ENCODE peak calls at places on chromosomes 13 and 19, in six cellular contexts. Y is breast epithelium, L is prostate gland, U is transverse colon, S is tibial nerve, D is heart left ventricle. E is an unnamed sample.

GRCh38 chr19:7894612-7895309 is 6.5 kb downstream of the LRRC8E start:
- DNase-seq in Y (no peak), L (peak), U (peak), S (no peak), D (no peak), E (no peak)

GRCh38 chr19:50020481-50020880 is 4.7 kb downstream of the VRK3 start:
- DNase-seq in Y (no peak), L (no peak), U (no peak), S (no peak), D (no peak), E (no peak)

GRCh38 chr19:35331551-35332214 is 2.7 kb downstream of the CD22 start:
- DNase-seq in Y (no peak), L (no peak), U (no peak), S (no peak), D (no peak), E (no peak)

GRCh38 chr19:8358948-8359347 is 5.0 kb upstream of the ANGPTL4 start:
- DNase-seq in Y (no peak), L (no peak), U (no peak), S (no peak), D (no peak), E (no peak)

GRCh38 chr13:113049981-113050380 is 55.6 kb upstream of the F7 start:
- DNase-seq in Y (no peak), L (no peak), U (no peak), S (no peak), D (no peak), E (no peak)

GRCh38 chr13:95300625-95301134 is 571 bp downstream of the ABCC4 start:
- DNase-seq in Y (no peak), L (peak), U (peak), S (peak), D (peak), E (no peak)

GRCh38 chr19:40381321-40381720 is 8.7 kb downstream of the HIPK4 start:
- DNase-seq in Y (no peak), L (no peak), U (no peak), S (no peak), D (no peak), E (no peak)

GRCh38 chr13:30963794-30964193 is 31.3 kb downstream of the TEX26 start:
- DNase-seq in Y (no peak), L (peak), U (peak), S (no peak), D (no peak), E (no peak)

GRCh38 chr13:37460211-37460610 is 138.4 kb downstream of the POSTN start:
- DNase-seq in Y (no peak), L (no peak), U (no peak), S (no peak), D (no peak), E (no peak)

GRCh38 chr19:55452381-55453325 is 8.8 kb downstream of the ISOC2 start:
- DNase-seq in Y (no peak), L (peak), U (peak), S (peak), D (peak), E (no peak)

GRCh38 chr13:44075113-44075512 is 195.4 kb downstream of the LACC1 start:
- DNase-seq in Y (no peak), L (peak), U (no peak), S (no peak), D (no peak), E (no peak)

GRCh38 chr13:21717817-21718216 is 46.9 kb downstream of the FGF9 start:
- DNase-seq in Y (peak), L (no peak), U (no peak), S (no peak), D (no peak), E (no peak)

GRCh38 chr13:87999141-87999765 is 328.1 kb downstream of the SLITRK5 start:
- DNase-seq in Y (no peak), L (no peak), U (no peak), S (no peak), D (no peak), E (no peak)

GRCh38 chr19:45376045-45376724 is 5.8 kb upstream of the ERCC2 start:
- DNase-seq in Y (peak), L (peak), U (no peak), S (peak), D (peak), E (no peak)

GRCh38 chr13:57632276-57633140 is 964 bp downstream of the PCDH17 start:
- DNase-seq in Y (no peak), L (no peak), U (no peak), S (no peak), D (peak), E (peak)

GRCh38 chr13:113837554-113838355 is 26.1 kb downstream of the GAS6 start:
- DNase-seq in Y (peak), L (peak), U (peak), S (peak), D (peak), E (peak)

GRCh38 chr13:31476753-31477152 is 262.6 kb upstream of the RXFP2 start:
- DNase-seq in Y (no peak), L (no peak), U (no peak), S (no peak), D (no peak), E (no peak)

GRCh38 chr13:101978546-101979315 is 423.1 kb downstream of the FGF14 start:
- DNase-seq in Y (no peak), L (no peak), U (no peak), S (no peak), D (peak), E (no peak)

GRCh38 chr13:101979825-101980224 is 422.0 kb downstream of the FGF14 start:
- DNase-seq in Y (no peak), L (no peak), U (no peak), S (no peak), D (no peak), E (no peak)

GRCh38 chr13:101986316-101986715 is 415.5 kb downstream of the FGF14 start:
- DNase-seq in Y (no peak), L (no peak), U (no peak), S (no peak), D (no peak), E (no peak)

GRCh38 chr13:101985321-101985720 is 416.5 kb downstream of the FGF14 start:
- DNase-seq in Y (no peak), L (no peak), U (no peak), S (no peak), D (no peak), E (no peak)

GRCh38 chr13:101982903-101983302 is 418.9 kb downstream of the FGF14 start:
- DNase-seq in Y (no peak), L (no peak), U (no peak), S (no peak), D (no peak), E (no peak)
- TF ChIP-seq POLR2A in Y (no peak), L (no peak), U (no peak), S (no peak), D (no peak), E (no peak)

DNA sequence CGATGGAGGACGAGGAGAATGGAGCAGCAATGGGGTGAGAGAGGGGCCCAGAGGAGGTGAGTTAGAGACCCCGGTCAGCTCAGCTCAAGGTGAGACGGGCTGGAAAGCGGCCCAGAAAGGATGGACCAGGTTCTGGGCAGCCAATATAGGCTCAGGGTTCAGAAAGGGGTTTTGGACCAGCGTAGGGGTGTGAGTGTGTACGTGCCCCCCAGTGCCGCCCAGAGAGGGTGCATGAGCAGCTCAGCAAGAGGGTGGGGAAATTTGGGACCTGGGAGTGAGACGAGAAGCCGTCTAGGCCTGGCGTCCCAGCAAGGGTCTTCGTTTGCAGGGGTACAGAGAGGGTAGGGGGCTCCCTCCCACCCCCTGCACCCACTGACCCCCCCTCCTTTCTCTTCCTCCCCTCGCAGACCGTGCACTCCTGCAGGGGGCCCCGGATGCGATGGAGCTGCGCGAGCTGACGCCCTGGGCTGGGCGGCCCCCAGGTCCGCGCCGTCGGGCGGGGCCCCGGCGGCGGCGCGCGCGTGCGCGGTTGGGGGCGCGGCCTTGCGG is 12.1 kb downstream of the FUT6 start:
- DNase-seq in Y (no peak), L (no peak), U (no peak), S (no peak), D (no peak), E (no peak)
- H3K27ac ChIP-seq in Y (peak), L (peak), U (peak), S (peak), D (no peak), E (peak)

GRCh38 chr19:2477732-2478191 is 1.8 kb downstream of the GADD45B start:
- DNase-seq in Y (no peak), L (peak), U (peak), S (no peak), D (peak), E (no peak)

GRCh38 chr19:2481466-2481865 is 5.5 kb downstream of the GADD45B start:
- DNase-seq in Y (no peak), L (no peak), U (no peak), S (no peak), D (no peak), E (no peak)

GRCh38 chr19:2478756-2479555 is 3.0 kb downstream of the GADD45B start:
- DNase-seq in Y (peak), L (peak), U (peak), S (peak), D (peak), E (peak)

GRCh38 chr19:2478324-2478755 is 2.4 kb downstream of the GADD45B start:
- DNase-seq in Y (peak), L (peak), U (peak), S (peak), D (peak), E (peak)

DNA sequence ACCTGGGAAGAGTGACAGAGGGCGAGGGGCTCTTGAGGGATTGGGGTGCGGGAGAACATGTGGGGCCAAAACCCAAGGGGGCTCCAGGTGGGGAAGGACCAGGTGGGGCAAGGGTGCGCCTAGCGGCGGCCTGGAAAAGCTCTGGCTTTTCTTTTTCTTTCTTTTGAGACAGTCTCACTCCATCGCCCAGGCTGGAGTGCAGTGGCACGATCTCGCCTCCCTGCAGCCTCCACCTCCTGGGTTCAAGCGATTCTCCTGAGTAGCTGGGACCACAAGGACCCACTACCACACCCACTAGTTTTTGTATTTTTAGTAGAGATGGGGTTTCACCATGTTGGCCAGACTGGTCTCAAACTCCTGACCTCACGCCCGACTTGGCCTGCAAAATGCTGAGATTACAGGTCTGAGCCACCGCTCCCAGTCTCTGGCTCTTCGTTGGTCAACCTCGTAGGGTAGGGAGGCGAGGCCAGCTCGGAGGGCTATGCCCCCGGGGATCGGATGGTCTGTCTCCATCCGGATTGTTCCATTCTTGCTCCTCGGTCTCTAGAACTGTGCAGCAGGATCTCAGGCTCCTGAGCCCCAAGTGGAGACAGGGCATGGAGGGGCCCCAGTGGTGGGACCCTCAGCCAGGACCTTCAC is 3.7 kb downstream of the GADD45B start:
- DNase-seq in Y (no peak), L (no peak), U (no peak), S (no peak), D (no peak), E (no peak)
- H3K4me3 ChIP-seq in Y (peak), L (peak), U (peak), S (no peak), D (peak), E (peak)

GRCh38 chr19:17216058-17216670 is 1.0 kb downstream of the USE1 start:
- DNase-seq in Y (no peak), L (no peak), U (no peak), S (no peak), D (no peak), E (no peak)

GRCh38 chr19:17214531-17215124 is 529 bp upstream of the USE1 start:
- DNase-seq in Y (no peak), L (no peak), U (no peak), S (no peak), D (no peak), E (no peak)

GRCh38 chr19:17211547-17212446 is 3.4 kb upstream of the USE1 start:
- DNase-seq in Y (no peak), L (no peak), U (no peak), S (no peak), D (no peak), E (no peak)

GRCh38 chr19:17215125-17215971 is at the start of gene USE1:
- DNase-seq in Y (peak), L (peak), U (peak), S (peak), D (peak), E (peak)

DNA sequence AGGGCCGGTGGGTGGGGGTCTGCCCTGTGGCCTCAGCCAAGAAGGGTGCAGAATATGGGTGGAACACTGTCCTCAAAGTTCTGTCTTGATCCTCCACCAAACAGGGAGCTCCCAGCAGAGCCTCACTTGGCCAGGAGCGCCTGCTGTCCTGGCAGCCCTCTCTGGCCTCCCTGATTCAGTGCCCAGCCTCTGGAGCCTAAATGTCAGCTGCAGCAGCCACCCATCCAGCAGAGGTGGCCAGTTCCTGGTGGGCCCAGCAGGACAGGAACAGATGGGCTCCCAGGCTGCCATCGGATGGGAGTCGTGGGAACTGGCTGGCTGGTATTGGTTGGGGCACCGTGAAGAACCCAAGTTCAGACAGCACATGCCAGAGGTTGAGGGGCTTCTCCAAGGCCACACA is 1.8 kb upstream of the USE1 start:
- DNase-seq in Y (no peak), L (no peak), U (no peak), S (no peak), D (no peak), E (no peak)
- TF ChIP-seq POLR2A in Y (no peak), L (no peak), U (no peak), S (no peak), D (no peak), E (no peak)

GRCh38 chr13:48094781-48095502 is at the start of gene MED4:
- DNase-seq in Y (peak), L (peak), U (peak), S (peak), D (peak), E (peak)
- H3K27ac ChIP-seq in Y (peak), L (peak), U (peak), S (peak), D (peak), E (peak)

DNA sequence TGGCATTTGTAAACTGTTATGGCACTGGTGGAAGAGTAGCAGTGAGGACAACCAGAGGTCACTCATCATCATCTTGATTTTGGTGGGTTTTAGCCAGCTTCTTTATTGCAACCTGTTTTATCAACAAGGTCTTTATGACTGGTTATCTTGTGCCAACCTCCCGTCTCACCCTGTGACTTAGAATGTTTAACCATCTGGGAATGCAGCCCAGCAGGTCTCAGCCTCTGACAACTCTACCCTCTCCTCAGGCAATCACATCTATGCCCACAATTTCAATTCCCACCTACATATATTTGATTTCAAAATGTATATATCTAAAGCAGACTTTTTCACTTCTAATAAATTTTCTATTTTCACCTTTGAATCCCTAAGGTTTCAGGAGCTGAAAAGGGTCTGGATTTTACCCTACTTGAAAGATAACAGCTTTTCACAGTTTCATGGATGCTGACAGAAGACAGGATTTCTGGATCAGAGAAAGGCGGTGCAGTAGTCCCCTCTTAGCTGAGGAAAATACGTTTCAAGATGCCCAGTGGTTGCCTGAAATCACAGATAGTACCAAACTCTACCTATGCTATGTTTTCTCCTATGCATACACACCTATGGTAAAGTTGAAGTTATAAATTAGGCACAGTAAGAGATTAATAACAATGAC is 1171.8 kb downstream of the DIAPH3 start:
- DNase-seq in Y (no peak), L (peak), U (no peak), S (no peak), D (no peak), E (no peak)
- H3K4me3 ChIP-seq in Y (no peak), L (no peak), U (no peak), S (no peak), D (no peak), E (no peak)

GRCh38 chr13:45333973-45334922 is 6.7 kb downstream of the TPT1 start:
- DNase-seq in Y (no peak), L (no peak), U (no peak), S (no peak), D (no peak), E (no peak)
- TF ChIP-seq POLR2A in Y (no peak), L (no peak), U (no peak), S (no peak), D (no peak), E (no peak)

GRCh38 chr13:77523386-77523785 is 12.1 kb upstream of the SCEL start:
- DNase-seq in Y (no peak), L (no peak), U (no peak), S (no peak), D (no peak), E (no peak)

GRCh38 chr13:77521595-77522367 is 13.7 kb upstream of the SCEL start:
- DNase-seq in Y (no peak), L (peak), U (no peak), S (no peak), D (no peak), E (no peak)

GRCh38 chr13:77521194-77521593 is 14.3 kb upstream of the SCEL start:
- DNase-seq in Y (no peak), L (no peak), U (no peak), S (no peak), D (no peak), E (no peak)

GRCh38 chr13:77522444-77522843 is 13.1 kb upstream of the SCEL start:
- DNase-seq in Y (no peak), L (peak), U (no peak), S (no peak), D (no peak), E (no peak)

DNA sequence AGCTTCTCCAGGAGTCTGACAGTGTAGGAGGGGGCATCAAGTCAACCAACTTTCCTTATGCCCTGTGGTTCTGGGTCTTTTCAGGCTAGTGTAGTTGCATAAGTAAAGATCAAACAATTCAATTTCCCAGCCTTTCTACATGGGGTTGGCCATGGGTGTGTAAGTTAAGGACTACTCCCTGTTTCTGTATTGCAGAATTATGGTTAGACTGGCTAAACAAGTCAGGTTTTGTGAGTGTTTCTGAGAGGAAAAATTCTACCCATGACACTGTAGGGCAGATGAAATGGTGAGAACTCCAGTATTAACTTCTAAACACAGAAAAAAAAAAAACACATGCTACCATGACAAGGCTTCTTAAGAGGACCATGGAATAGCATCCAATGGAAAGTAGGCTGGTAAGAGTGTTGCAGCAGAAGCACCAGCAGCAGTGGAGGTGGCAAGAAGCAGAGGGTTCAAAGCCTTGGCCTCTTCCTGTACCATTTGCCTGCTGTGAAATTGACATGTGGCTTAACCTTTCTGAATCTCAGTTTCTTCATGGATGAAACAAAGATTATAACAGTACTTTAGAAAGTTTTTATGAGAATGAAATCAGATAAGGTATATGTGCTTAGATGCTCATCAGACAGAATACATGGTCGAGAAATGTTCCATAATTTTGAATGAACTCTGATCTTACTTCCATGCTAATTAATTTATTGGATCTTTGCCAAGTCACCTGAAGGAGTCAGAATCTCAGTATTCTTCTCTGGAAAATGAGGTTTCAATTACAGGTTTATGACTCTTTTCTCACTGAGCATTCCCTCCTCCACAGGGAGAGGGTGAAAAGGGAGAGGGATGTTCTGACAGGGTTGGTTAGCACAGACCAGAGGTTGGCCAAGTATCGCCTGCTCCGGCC is 11.4 kb upstream of the SCEL start:
- DNase-seq in Y (no peak), L (no peak), U (no peak), S (no peak), D (no peak), E (no peak)
- H3K27ac ChIP-seq in Y (no peak), L (no peak), U (no peak), S (no peak), D (no peak), E (no peak)

E was measured in right lobe of liver.